ENCODE peak calls at places on chromosomes 5 and 9, in six cellular contexts. P is left ventricle myocardium inferior, L is cardiac muscle cell, G is HCT116, H is PC-9, D is colonic mucosa. F is an unnamed sample.

GRCh38 chr5:1203311-1203967 is 2.0 kb downstream of the SLC6A19 start:
- DNase-seq in L (no peak), P (no peak), D (no peak), H (no peak), G (no peak), F (no peak)

GRCh38 chr5:66850354-66851075 is 254.3 kb downstream of the MAST4 start:
- DNase-seq in D (no peak), H (no peak), L (no peak), P (no peak), G (no peak), F (no peak)

GRCh38 chr9:131273146-131273545 is 3.2 kb downstream of the FAM78A start:
- DNase-seq in D (no peak), L (no peak), P (peak; percentile 74), G (no peak), H (no peak), F (no peak)

GRCh38 chr5:51567636-51568035 is 184.4 kb downstream of the ISL1 start:
- DNase-seq in H (no peak), P (no peak), G (no peak), L (no peak), D (no peak), F (no peak)

GRCh38 chr5:80275347-80275746 is 19.5 kb upstream of the SERINC5 start:
- DNase-seq in P (no peak), L (peak; percentile 54), D (no peak), G (no peak), H (no peak), F (peak; percentile 64)

GRCh38 chr5:130964238-130965192 is 200.5 kb downstream of the HINT1 start:
- DNase-seq in G (no peak), P (no peak), D (no peak), L (no peak), H (no peak), F (no peak)

GRCh38 chr5:172223901-172224873 is 30.2 kb downstream of the EFCAB9 start:
- DNase-seq in H (no peak), L (no peak), P (no peak), G (no peak), D (no peak), F (no peak)

GRCh38 chr9:73743826-73744225 is 592.2 kb downstream of the ANXA1 start:
- DNase-seq in P (no peak), H (no peak), D (no peak), G (no peak), L (no peak), F (no peak)

GRCh38 chr9:71921190-71921814 is 9.9 kb downstream of the C9orf85 start:
- DNase-seq in D (no peak), P (no peak), G (no peak), H (no peak), L (no peak), F (peak; percentile 68)

GRCh38 chr9:3028535-3028934 is 184.6 kb upstream of the PUM3 start:
- DNase-seq in H (no peak), G (no peak), D (no peak), P (no peak), L (no peak), F (no peak)

GRCh38 chr9:7452378-7452777 is 347.2 kb downstream of the DMAC1 start:
- DNase-seq in G (no peak), L (no peak), H (no peak), P (no peak), D (no peak), F (no peak)

GRCh38 chr5:72525816-72526215 is 18.6 kb upstream of the ZNF366 start:
- DNase-seq in G (no peak), P (no peak), D (no peak), H (peak; percentile 80), L (no peak), F (no peak)

GRCh38 chr9:93254806-93255519 is 71.0 kb downstream of the WNK2 start:
- DNase-seq in L (no peak), H (no peak), D (no peak), G (no peak), P (no peak), F (peak; percentile 44)

GRCh38 chr5:181063514-181063913 is 23.4 kb downstream of the BTNL9 start:
- DNase-seq in L (no peak), D (no peak), P (no peak), H (no peak), G (no peak), F (no peak)

GRCh38 chr5:115209279-115209678 is 39.6 kb upstream of the TRIM36 start:
- DNase-seq in L (no peak), H (no peak), P (no peak), G (no peak), D (no peak), F (no peak)

DNA sequence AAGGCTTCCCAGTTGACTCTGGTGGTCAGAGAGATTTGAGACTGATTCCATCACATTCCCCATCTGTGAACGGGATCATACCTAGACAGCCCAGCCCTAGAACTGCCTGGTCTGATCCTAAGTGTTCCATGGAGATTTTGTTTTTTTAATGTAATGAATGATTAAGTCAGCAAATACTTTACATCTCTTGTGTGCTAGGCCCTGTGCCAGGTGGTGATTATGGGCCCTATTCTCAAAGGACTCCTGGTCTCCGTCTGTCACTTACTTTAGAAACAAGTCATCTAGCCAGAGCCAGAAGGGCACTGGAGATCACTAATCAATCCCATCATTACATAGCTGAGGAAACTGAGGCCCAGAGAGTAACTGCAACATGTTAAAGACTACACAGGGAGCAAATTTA is 1.1 kb upstream of the GPX3 start:
- DNase-seq in H (peak; percentile 3), G (no peak), L (no peak), P (no peak), D (no peak), F (no peak)
- H3K4me1 ChIP-seq in H (peaks cover 12% of the 10 kb centered on the region), G (no peaks in the 10 kb centered on the region), L (peaks cover 3% of the 10 kb centered on the region), P (peaks cover 66% of the 10 kb centered on the region), D (peaks cover 6% of the 10 kb centered on the region), F (no peaks in the 10 kb centered on the region)

DNA sequence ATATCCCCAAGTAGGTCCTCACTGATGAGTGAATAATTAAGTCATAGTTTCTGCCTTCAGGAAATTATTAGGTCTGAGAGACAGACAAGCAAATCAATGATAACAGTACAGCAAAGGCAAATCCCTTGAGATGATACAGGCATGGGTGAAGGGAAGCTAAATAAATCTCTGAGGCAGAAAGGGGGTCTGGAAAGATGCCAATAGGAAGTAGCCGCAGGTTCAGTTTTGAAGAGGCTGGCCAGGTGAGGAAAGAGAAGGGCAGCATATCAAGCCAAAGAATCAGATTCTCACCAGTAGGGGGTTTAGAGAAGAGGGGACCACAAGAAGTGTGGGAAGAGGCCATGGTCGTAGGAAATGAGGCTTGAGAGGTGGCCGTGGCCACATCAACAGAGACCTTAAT is 85.8 kb downstream of the KIAA1958 start:
- DNase-seq in D (no peak), P (no peak), H (no peak), G (no peak), L (no peak), F (no peak)
- TF ChIP-seq CTCF in D (no peak), P (no peak), H (no peak), G (peak; percentile 1), L (no peak), F (peak; percentile 46)

DNA sequence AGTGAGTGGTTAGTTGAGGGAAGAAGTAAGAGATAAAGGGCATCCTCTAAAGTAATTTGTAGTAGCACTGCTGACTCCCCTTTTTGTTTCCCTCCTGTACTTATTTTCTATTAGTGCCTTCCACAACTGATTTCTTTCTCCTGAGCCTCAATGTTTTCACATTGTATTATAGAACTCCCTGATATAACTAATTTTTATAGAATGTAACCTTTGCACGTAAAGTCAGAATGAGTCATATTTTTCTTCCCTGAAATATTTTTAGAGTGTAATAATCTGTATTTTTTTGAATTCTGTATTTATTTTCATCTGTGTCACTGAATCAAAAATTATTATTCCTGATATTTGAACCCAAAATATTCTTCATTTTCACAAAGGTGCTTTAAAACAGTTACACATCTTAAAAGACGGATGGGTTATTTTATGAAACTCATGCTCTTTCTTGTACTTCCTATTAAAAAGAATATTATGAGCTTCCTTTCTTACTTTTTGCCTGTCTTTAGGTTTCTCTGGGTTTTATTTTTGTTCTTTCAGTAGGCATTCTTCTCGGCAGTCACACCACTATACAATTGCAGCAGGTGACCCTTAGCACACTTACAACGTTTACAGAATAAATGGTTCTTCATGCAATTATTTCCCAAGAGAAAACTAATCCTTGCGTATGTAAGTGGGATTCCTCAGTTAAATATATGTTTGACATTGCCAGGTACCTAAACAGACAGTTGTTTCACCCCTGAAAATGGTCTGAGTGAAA is 30.5 kb upstream of the DMRTA1 start:
- DNase-seq in H (no peak), L (no peak), G (no peak), D (no peak), P (no peak), F (no peak)
- H3K4me1 ChIP-seq in H (peaks cover 12% of the 10 kb centered on the region), L (peaks cover 12% of the 10 kb centered on the region), G (no peaks in the 10 kb centered on the region), D (no peaks in the 10 kb centered on the region), P (no peaks in the 10 kb centered on the region), F (no peaks in the 10 kb centered on the region)

GRCh38 chr9:68843239-68843638 is 138.2 kb downstream of the PIP5K1B start:
- DNase-seq in L (no peak), D (no peak), P (no peak), H (no peak), G (no peak), F (no peak)

GRCh38 chr9:68842568-68842967 is 137.5 kb downstream of the PIP5K1B start:
- DNase-seq in D (no peak), L (no peak), G (no peak), P (no peak), H (no peak), F (no peak)

GRCh38 chr9:68844196-68844595 is 139.2 kb downstream of the PIP5K1B start:
- DNase-seq in P (no peak), G (no peak), D (no peak), H (no peak), L (no peak), F (no peak)

GRCh38 chr9:68847765-68848164 is 142.7 kb downstream of the PIP5K1B start:
- DNase-seq in L (no peak), H (no peak), D (no peak), P (no peak), G (no peak), F (no peak)

GRCh38 chr9:68844623-68845612 is 139.9 kb downstream of the PIP5K1B start:
- DNase-seq in D (peak; percentile 37), L (peak; percentile 65), H (no peak), G (peak; percentile 16), P (peak; percentile 29), F (peak; percentile 86)
- TF ChIP-seq CTCF in D (peak; percentile 27), L (peak; percentile 72), H (peak; percentile 54), G (peak; percentile 73), P (peak; percentile 65), F (peak; percentile 95)

GRCh38 chr5:41286165-41286564 is 72.8 kb upstream of the C6 start:
- DNase-seq in D (no peak), H (no peak), G (no peak), P (no peak), L (no peak), F (no peak)

GRCh38 chr5:41289970-41290464 is 76.7 kb upstream of the C6 start:
- DNase-seq in G (no peak), P (no peak), H (no peak), L (no peak), D (no peak), F (no peak)

GRCh38 chr5:41281215-41281810 is 68.0 kb upstream of the C6 start:
- DNase-seq in D (no peak), G (no peak), H (no peak), P (no peak), L (no peak), F (no peak)

GRCh38 chr5:41286696-41287095 is 73.4 kb upstream of the C6 start:
- DNase-seq in D (no peak), L (no peak), P (no peak), G (no peak), H (no peak), F (no peak)

DNA sequence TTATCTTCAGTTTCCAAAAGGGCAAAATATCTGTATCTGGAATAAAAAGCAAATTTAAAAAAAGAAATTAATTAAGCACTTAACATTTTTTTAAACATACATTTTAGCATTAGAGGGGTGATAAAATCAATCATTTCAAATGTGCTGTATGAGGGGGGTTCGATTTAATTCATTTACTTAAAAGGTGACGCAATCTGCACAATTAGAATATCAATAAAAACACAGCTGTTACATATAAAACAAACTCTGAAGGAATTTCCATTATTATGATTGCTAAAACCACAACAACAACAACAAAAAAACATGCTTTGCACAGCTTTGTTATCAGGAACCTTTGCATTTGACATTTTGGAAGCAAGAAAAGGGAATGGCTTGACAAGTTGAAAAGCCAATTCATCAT is 71.6 kb upstream of the C6 start:
- DNase-seq in L (no peak), H (no peak), P (no peak), G (no peak), D (no peak), F (no peak)
- H3K4me1 ChIP-seq in L (no peaks in the 10 kb centered on the region), H (no peaks in the 10 kb centered on the region), P (peaks cover 17% of the 10 kb centered on the region), G (no peaks in the 10 kb centered on the region), D (peaks cover 3% of the 10 kb centered on the region), F (peaks cover 3% of the 10 kb centered on the region)

F was measured in endodermal cell.